ENCODE peak calls at places on chromosomes 16 and 17, in ten cellular contexts. G, A, E, C, Z, J, F, U, R and S are unnamed samples.

GRCh38 chr16:67541391-67542263 is 13.0 kb downstream of the RIPOR1 start:
- DNase-seq in G (peak; percentile 26), A (no peak), E (no peak), C (no peak), Z (peak; percentile 55), J (no peak), F (no peak), U (no peak), R (peak; percentile 65), S (no peak)

GRCh38 chr16:17817260-17817659 is 346.5 kb upstream of the XYLT1 start:
- DNase-seq in G (no peak), A (no peak), E (no peak), C (no peak), Z (no peak), J (no peak), F (no peak), U (no peak), R (no peak), S (no peak)

GRCh38 chr16:53865492-53865863 is 161.5 kb downstream of the FTO start:
- DNase-seq in G (no peak), A (no peak), E (peak; percentile 72), C (no peak), Z (no peak), J (peak; percentile 58), F (no peak), U (no peak), R (peak; percentile 60), S (peak; percentile 79)

GRCh38 chr16:57748596-57748995 is 13.0 kb downstream of the KATNB1 start:
- DNase-seq in G (no peak), A (no peak), E (peak; percentile 8), C (no peak), Z (no peak), J (no peak), F (no peak), U (no peak), R (no peak), S (no peak)

GRCh38 chr17:80260791-80261158 is at the start of gene RNF213:
- DNase-seq in G (peak; percentile 62), A (peak; percentile 39), E (no peak), C (no peak), Z (peak; percentile 62), J (peak; percentile 50), F (peak; percentile 75), U (no peak), R (peak; percentile 34), S (no peak)

GRCh38 chr16:78462261-78463208 is 363.1 kb downstream of the WWOX start:
- DNase-seq in G (no peak), A (no peak), E (no peak), C (no peak), Z (no peak), J (no peak), F (no peak), U (no peak), R (no peak), S (no peak)

GRCh38 chr16:26598061-26598460 is 468.7 kb upstream of the C16orf82 start:
- DNase-seq in G (no peak), A (no peak), E (no peak), C (no peak), Z (no peak), J (no peak), F (peak; percentile 69), U (peak; percentile 45), R (peak; percentile 72), S (no peak)

GRCh38 chr16:75019007-75019406 is 20.2 kb downstream of the ZNRF1 start:
- DNase-seq in G (no peak), A (no peak), E (no peak), C (no peak), Z (no peak), J (no peak), F (no peak), U (no peak), R (peak; percentile 67), S (no peak)

GRCh38 chr16:12601290-12601900 is 202.3 kb downstream of the CPPED1 start:
- DNase-seq in G (no peak), A (no peak), E (no peak), C (no peak), Z (no peak), J (no peak), F (no peak), U (peak; percentile 60), R (no peak), S (no peak)

GRCh38 chr17:41516828-41517283 is 1.8 kb downstream of the KRT15 start:
- DNase-seq in G (no peak), A (no peak), E (no peak), C (no peak), Z (no peak), J (no peak), F (no peak), U (no peak), R (no peak), S (no peak)

GRCh38 chr17:20123209-20123608 is 114.0 kb downstream of the SPECC1 start:
- DNase-seq in G (no peak), A (no peak), E (no peak), C (no peak), Z (no peak), J (no peak), F (no peak), U (no peak), R (no peak), S (no peak)

GRCh38 chr17:20125724-20126123 is 116.6 kb downstream of the SPECC1 start:
- DNase-seq in G (no peak), A (no peak), E (no peak), C (no peak), Z (no peak), J (no peak), F (no peak), U (no peak), R (no peak), S (no peak)

GRCh38 chr17:20122236-20122879 is 113.2 kb downstream of the SPECC1 start:
- DNase-seq in G (peak; percentile 56), A (no peak), E (no peak), C (no peak), Z (no peak), J (no peak), F (no peak), U (no peak), R (no peak), S (no peak)

GRCh38 chr17:20133552-20133951 is 124.4 kb downstream of the SPECC1 start:
- DNase-seq in G (no peak), A (no peak), E (no peak), C (no peak), Z (no peak), J (no peak), F (no peak), U (no peak), R (no peak), S (no peak)

DNA sequence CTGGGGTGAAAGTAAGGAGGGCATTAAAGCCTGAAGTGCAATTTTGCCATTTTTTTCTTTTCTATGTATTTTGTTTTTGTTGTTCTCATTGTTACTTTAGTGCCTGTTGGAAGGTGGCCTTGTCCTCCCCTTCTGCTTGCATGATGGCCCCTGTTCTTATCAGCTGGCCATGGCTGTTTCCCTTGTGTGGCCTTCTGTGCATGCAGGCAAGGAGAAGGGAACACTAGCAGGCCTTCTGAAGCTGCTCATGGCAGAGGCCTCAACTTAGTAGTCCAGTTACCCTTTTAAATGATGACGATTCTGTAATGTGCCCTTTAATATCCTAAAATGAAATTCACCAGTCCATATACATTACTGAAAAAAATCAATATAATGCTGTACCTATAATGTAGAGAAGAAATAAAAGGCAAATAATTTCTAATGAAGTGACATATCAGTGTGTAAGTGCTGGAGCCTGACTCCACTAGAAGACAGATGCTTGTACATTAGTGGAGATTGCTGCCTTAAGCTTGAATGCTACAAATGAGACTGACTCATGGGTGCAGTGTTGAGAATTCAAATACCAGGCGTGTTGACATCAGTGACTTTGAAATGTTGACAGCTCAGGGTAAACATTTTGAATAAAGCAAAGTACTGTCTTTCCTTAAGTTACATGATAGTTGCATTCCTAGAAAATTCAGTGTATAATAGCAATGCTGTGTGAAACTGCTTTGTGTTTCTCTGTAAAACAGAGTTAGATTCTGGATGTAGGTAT is 118.7 kb downstream of the SPECC1 start:
- DNase-seq in G (no peak), A (no peak), E (no peak), C (peak; percentile 24), Z (no peak), J (peak; percentile 22), F (no peak), U (no peak), R (peak; percentile 59), S (no peak)
- H3K4me3 ChIP-seq in G (no peak overlapping the region), A (no peak overlapping the region), E (no peak overlapping the region), C (no peak overlapping the region), Z (no peak overlapping the region), J (no peak overlapping the region), F (no peak overlapping the region), U (no peak overlapping the region), R (no peak overlapping the region), S (no peak overlapping the region)

GRCh38 chr16:4612977-4613635 is 1.6 kb downstream of the UBALD1 start:
- DNase-seq in G (no peak), A (no peak), E (peak; percentile 7), C (no peak), Z (no peak), J (no peak), F (no peak), U (no peak), R (no peak), S (no peak)
- TF ChIP-seq CTCF in G (no peak), A (no peak), E (no peak), C (no peak), Z (no peak), J (no peak), F (no peak), U (no peak), R (no peak), S (no peak)

GRCh38 chr17:48759288-48759687 is 30.7 kb upstream of the HOXB13 start:
- DNase-seq in G (no peak), A (no peak), E (no peak), C (no peak), Z (no peak), J (no peak), F (no peak), U (no peak), R (no peak), S (no peak)
- H3K4me3 ChIP-seq in G (no peak overlapping the region), A (no peak overlapping the region), E (no peak overlapping the region), C (no peak overlapping the region), Z (no peak overlapping the region), J (no peak overlapping the region), F (no peak overlapping the region), U (no peak overlapping the region), R (no peak overlapping the region), S (no peak overlapping the region)

GRCh38 chr17:70608957-70609356 is 439.6 kb downstream of the KCNJ2 start:
- DNase-seq in G (no peak), A (no peak), E (no peak), C (no peak), Z (no peak), J (no peak), F (no peak), U (no peak), R (no peak), S (no peak)

GRCh38 chr17:70609566-70609965 is 440.2 kb downstream of the KCNJ2 start:
- DNase-seq in G (no peak), A (no peak), E (no peak), C (no peak), Z (no peak), J (no peak), F (no peak), U (no peak), R (no peak), S (no peak)

GRCh38 chr17:70603226-70603625 is 433.9 kb downstream of the KCNJ2 start:
- DNase-seq in G (no peak), A (no peak), E (no peak), C (no peak), Z (no peak), J (no peak), F (no peak), U (no peak), R (no peak), S (no peak)

GRCh38 chr17:70608193-70608592 is 438.9 kb downstream of the KCNJ2 start:
- DNase-seq in G (no peak), A (no peak), E (no peak), C (no peak), Z (no peak), J (no peak), F (no peak), U (no peak), R (peak; percentile 31), S (no peak)

GRCh38 chr17:70604854-70605253 is 435.5 kb downstream of the KCNJ2 start:
- DNase-seq in G (no peak), A (no peak), E (no peak), C (no peak), Z (no peak), J (no peak), F (no peak), U (no peak), R (no peak), S (no peak)
- TF ChIP-seq CTCF in G (no peak), A (no peak), E (no peak), C (no peak), Z (no peak), J (no peak), F (no peak), U (no peak), R (no peak), S (no peak)